ENCODE peak calls at places on chromosomes 7 and 10, in seven cellular contexts. A is cardiac muscle cell, X is upper lobe of right lung, D is left lung, L is tibial artery, V is GM23338, P is H1. E is an unnamed sample. For H3K36me3, the result is how much of the 10 kb centered on the place peaks cover.

GRCh38 chr10:102704915-102705314 is 9.3 kb downstream of the ARL3 start:
- DNase-seq in P (no peak), D (no peak), X (no peak), A (peak), V (no peak), L (no peak), E (no peak)

GRCh38 chr10:44968101-44968886 is 8.7 kb downstream of the RASSF4 start:
- DNase-seq in V (no peak), P (no peak), L (peak), A (peak), X (no peak), D (no peak), E (no peak)

GRCh38 chr7:76086070-76086469 is 38.2 kb downstream of the MDH2 start:
- DNase-seq in A (no peak), L (no peak), X (no peak), P (no peak), V (no peak), D (no peak), E (no peak)

GRCh38 chr7:149704507-149704906 is 68.9 kb downstream of the ZNF467 start:
- DNase-seq in P (peak), V (no peak), D (no peak), L (no peak), A (peak), X (no peak), E (no peak)

GRCh38 chr10:100175873-100176272 is 10.0 kb downstream of the ERLIN1 start:
- DNase-seq in X (no peak), D (no peak), V (no peak), A (no peak), L (no peak), P (no peak), E (no peak)

GRCh38 chr10:78267598-78267997 is 233.9 kb downstream of the RPS24 start:
- DNase-seq in L (no peak), V (no peak), A (peak), X (no peak), P (no peak), D (no peak), E (no peak)

GRCh38 chr7:8823486-8823885 is 390.1 kb downstream of the NXPH1 start:
- DNase-seq in D (no peak), X (no peak), L (no peak), A (no peak), V (peak), P (no peak), E (no peak)

GRCh38 chr7:158166386-158167340 is 421.0 kb downstream of the PTPRN2 start:
- DNase-seq in X (no peak), D (peak), V (no peak), A (no peak), P (no peak), L (no peak), E (no peak)

GRCh38 chr10:14852236-14852635 is 14.1 kb downstream of the HSPA14 start:
- DNase-seq in L (no peak), A (no peak), D (no peak), V (no peak), X (no peak), P (no peak), E (no peak)

GRCh38 chr7:7719235-7719634 is 828 bp upstream of the RPA3 start:
- DNase-seq in A (peak), V (no peak), X (no peak), L (no peak), P (no peak), D (no peak), E (no peak)

GRCh38 chr7:561631-562393 is 42.2 kb upstream of the PDGFA start:
- DNase-seq in V (no peak), P (no peak), A (no peak), L (no peak), X (no peak), D (peak), E (no peak)

GRCh38 chr10:69382382-69383117 is 34.2 kb downstream of the TACR2 start:
- DNase-seq in V (no peak), X (no peak), L (no peak), D (no peak), P (no peak), A (peak), E (no peak)

GRCh38 chr10:30510184-30510931 is 76.4 kb downstream of the MAP3K8 start:
- DNase-seq in D (no peak), L (peak), V (no peak), A (peak), P (no peak), X (no peak), E (no peak)

GRCh38 chr7:80876894-80877414 is 41.9 kb downstream of the SEMA3C start:
- DNase-seq in A (peak), V (no peak), P (no peak), X (no peak), L (no peak), D (no peak), E (no peak)

GRCh38 chr10:46530249-46531186 is 25.9 kb downstream of the GPRIN2 start:
- DNase-seq in P (no peak), L (peak), V (no peak), X (no peak), D (peak), A (peak), E (no peak)

GRCh38 chr7:8286118-8286517 is 24.2 kb upstream of the ICA1 start:
- DNase-seq in P (no peak), X (no peak), A (no peak), V (no peak), D (no peak), L (no peak), E (no peak)

GRCh38 chr10:110600487-110601101 is 33.1 kb downstream of the SMC3 start:
- DNase-seq in V (peak), L (no peak), D (no peak), X (no peak), P (no peak), A (peak), E (no peak)

GRCh38 chr7:158816271-158816670 is 13.0 kb downstream of the ESYT2 start:
- DNase-seq in L (no peak), D (no peak), V (no peak), P (peak), X (no peak), A (peak), E (no peak)

GRCh38 chr10:112654794-112655193 is 207.8 kb downstream of the VTI1A start:
- DNase-seq in P (no peak), L (no peak), X (no peak), V (no peak), A (no peak), D (no peak), E (no peak)

DNA sequence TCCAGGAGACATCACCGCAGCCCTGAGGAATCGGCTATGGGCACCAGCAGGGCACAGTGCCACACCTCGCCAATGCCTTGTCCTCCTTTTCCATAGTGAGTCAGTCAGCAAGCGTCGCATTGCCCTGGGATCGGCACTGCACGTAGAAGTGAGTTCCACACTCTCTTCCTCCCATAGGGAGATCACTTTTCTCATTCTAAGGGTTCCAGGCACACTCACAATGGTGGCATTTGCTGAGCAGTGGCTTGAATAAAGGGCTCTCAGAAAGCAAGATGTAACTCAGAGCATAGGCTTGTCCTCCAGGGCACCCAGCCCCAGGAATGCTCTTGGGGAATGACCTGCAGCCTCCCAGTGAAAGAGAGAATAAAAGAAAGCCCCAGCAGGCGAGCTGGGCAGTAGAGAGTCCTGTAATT is 1.1 kb upstream of the VIM start:
- DNase-seq in L (no peak), P (no peak), V (peak), X (no peak), D (no peak), A (no peak), E (no peak)
- H3K4me3 ChIP-seq in L (peak), P (no peak), V (peak), X (peak), D (peak), A (no peak), E (peak)

GRCh38 chr10:132924046-132924952 is 18.1 kb downstream of the CFAP46 start:
- DNase-seq in V (no peak), X (no peak), L (no peak), A (no peak), P (no peak), D (peak), E (no peak)
- H3K36me3 ChIP-seq in V (under half), X (under half), L (under half), A (under half), P (under half), D (under half), E (under half)

GRCh38 chr10:126216221-126216701 is 172.0 kb downstream of the ADAM12 start:
- DNase-seq in D (no peak), P (no peak), V (no peak), L (no peak), X (no peak), A (no peak), E (no peak)
- H3K27ac ChIP-seq in D (peak), P (no peak), V (no peak), L (no peak), X (no peak), A (no peak), E (peak)

GRCh38 chr7:73622909-73623797 is 1.2 kb downstream of the MLXIPL start:
- DNase-seq in D (no peak), X (peak), P (peak), V (peak), L (no peak), A (peak), E (no peak)
- H3K4me3 ChIP-seq in D (peak), X (peak), P (peak), V (peak), L (no peak), A (no peak), E (peak)

DNA sequence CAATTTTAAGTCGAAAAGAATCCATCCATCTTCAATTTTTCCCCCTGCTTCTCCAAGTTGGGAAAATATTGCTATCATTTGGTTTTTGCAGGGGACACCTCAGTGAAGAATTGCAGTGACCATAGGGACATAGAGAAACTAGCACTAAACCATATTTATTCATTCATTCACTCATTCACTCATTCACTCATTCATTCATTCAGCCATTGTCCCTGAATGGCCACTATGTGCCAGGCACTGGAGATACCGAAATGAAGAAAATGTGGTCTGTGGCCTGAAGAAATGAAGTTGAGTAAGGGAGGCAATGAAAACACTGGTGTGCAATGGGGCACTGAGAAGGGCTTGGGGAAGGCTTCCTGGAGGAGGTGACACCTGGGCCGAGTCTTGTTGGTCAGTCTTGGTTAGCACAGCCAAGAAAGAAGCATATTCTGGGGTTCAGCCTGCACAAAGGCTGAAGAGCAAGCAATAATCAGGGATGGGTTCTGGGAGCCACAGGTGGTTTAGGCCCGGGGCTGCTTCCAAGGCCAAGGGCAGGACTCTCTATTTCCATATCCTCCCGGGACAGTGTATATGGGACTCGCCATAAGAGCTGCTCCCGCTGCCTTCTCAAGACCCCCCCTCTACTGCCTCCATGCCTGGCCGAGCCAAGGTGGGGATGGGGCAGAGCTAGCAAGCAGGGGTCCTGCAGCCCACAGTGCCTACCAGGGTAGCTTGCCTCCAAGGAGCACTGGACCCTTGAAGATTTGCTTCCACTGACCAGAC is 25.5 kb upstream of the C10orf105 start:
- DNase-seq in P (no peak), X (no peak), V (no peak), A (no peak), L (no peak), D (no peak), E (no peak)
- H3K36me3 ChIP-seq in P (under half), X (under half), V (under half), A (under half), L (under half), D (under half), E (under half)

GRCh38 chr10:34008641-34009040 is 674.2 kb upstream of the NRP1 start:
- DNase-seq in L (no peak), V (peak), D (no peak), P (peak), X (no peak), A (no peak), E (no peak)

GRCh38 chr10:34013235-34013634 is 678.8 kb upstream of the NRP1 start:
- DNase-seq in D (no peak), X (no peak), P (no peak), L (no peak), A (no peak), V (no peak), E (no peak)

GRCh38 chr10:34006471-34006870 is 672.0 kb upstream of the NRP1 start:
- DNase-seq in V (no peak), D (no peak), L (no peak), P (no peak), A (no peak), X (no peak), E (no peak)

GRCh38 chr10:34015700-34016099 is 681.2 kb upstream of the NRP1 start:
- DNase-seq in A (no peak), D (no peak), L (no peak), V (no peak), P (no peak), X (no peak), E (no peak)

GRCh38 chr10:34010891-34011290 is 676.4 kb upstream of the NRP1 start:
- DNase-seq in V (no peak), L (no peak), X (no peak), D (no peak), A (peak), P (no peak), E (no peak)
- H3K27ac ChIP-seq in V (no peak), L (no peak), X (no peak), D (no peak), A (no peak), P (no peak), E (no peak)

GRCh38 chr10:598415-599170 is 90.9 kb downstream of the DIP2C start:
- DNase-seq in L (peak), P (no peak), A (peak), X (peak), V (peak), D (peak), E (no peak)
- H3K4me3 ChIP-seq in L (no peak), P (no peak), A (no peak), X (no peak), V (no peak), D (no peak), E (no peak)

DNA sequence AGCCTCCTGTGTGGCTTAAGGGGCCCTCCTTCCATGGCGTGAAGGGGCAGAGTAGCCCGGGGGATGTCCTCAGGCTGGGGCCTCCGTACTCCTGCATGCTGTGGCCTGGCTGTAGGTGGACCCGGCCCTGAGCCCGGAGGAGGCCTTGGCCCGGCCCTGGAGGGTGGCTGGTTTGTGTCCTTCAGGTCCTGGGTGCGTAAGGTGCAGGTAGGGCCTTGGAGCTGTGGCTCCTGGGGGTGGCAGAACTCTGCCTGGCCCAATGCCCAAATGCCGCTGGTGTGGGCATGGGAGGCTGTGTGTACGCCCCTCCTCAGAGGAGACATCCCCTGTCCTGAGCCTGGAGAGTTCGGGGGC is 26.9 kb upstream of the AMZ1 start:
- DNase-seq in A (no peak), D (no peak), X (no peak), V (no peak), L (no peak), P (no peak), E (no peak)
- H3K36me3 ChIP-seq in A (under half), D (half or more), X (under half), V (under half), L (under half), P (under half), E (under half)

DNA sequence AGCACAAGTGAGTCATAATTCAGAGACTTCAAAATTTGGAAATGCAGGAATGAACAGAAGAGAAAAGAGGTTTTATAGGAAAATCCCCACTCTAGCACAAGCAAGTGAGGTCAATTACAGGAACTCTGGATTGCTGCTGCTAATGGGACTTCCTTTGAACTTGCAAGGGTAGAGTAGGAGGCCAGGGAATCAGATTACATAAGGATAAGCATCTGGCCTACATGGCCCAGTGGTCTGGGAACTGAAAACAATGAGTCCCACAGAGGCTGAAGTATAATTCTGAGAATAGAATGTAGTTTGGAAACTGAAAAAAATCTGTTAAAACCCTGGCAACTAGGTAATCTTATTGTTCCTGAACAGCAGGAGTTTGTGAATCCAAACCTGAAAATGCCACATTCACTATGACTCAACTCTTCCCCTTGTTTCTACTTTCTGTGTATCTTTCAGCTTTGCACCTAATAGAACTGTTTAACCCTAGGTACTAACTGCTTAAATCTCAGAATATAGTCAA is 66.5 kb downstream of the CTNNA3 start:
- DNase-seq in X (no peak), P (no peak), V (peak), L (no peak), A (peak), D (no peak), E (no peak)
- H3K27ac ChIP-seq in X (no peak), P (no peak), V (no peak), L (no peak), A (peak), D (no peak), E (no peak)